ENCODE peak calls at places on chromosomes 2 and 18, in ten cellular contexts. One of them, this sample, is unnamed.

GRCh38 chr2:232211743-232212686 is 166.5 kb upstream of the ALPP start:
- DNase-seq in H7: no peak
- DNase-seq in GM13976: no peak
- DNase-seq in iris pigment epithelial cell: no peak
- DNase-seq in activated CD4-positive, alpha-beta T cell treated with anti-CD3 and anti-CD28 coated beads, Interleukin-2, amount 10 ng/mL, durations not matched to agents 7 days and 5 days: no peak
- DNase-seq in NCI-H146: peak
- DNase-seq in posterior cingulate gyrus: no peak
- DNase-seq in amniotic stem cell: no peak
- DNase-seq in T-helper 9 cell: no peak
- DNase-seq in Panc1: no peak
- DNase-seq in this sample: no peak

GRCh38 chr2:241673797-241674725 is 12.6 kb downstream of the DTYMK start:
- DNase-seq in H7: peak
- DNase-seq in Panc1: no peak
- DNase-seq in amniotic stem cell: no peak
- DNase-seq in GM13976: peak
- DNase-seq in posterior cingulate gyrus: peak
- DNase-seq in T-helper 9 cell: no peak
- DNase-seq in activated CD4-positive, alpha-beta T cell treated with anti-CD3 and anti-CD28 coated beads, Interleukin-2, amount 10 ng/mL, durations not matched to agents 7 days and 5 days: no peak
- DNase-seq in iris pigment epithelial cell: no peak
- DNase-seq in NCI-H146: peak
- DNase-seq in this sample: no peak

GRCh38 chr2:25131567-25132295 is 36.6 kb downstream of the POMC start:
- DNase-seq in iris pigment epithelial cell: peak
- DNase-seq in GM13976: peak
- DNase-seq in activated CD4-positive, alpha-beta T cell treated with anti-CD3 and anti-CD28 coated beads, Interleukin-2, amount 10 ng/mL, durations not matched to agents 7 days and 5 days: peak
- DNase-seq in H7: peak
- DNase-seq in NCI-H146: no peak
- DNase-seq in amniotic stem cell: no peak
- DNase-seq in posterior cingulate gyrus: peak
- DNase-seq in T-helper 9 cell: no peak
- DNase-seq in Panc1: no peak
- DNase-seq in this sample: no peak

GRCh38 chr2:31234690-31235503 is 945 bp downstream of the EHD3 start:
- DNase-seq in T-helper 9 cell: no peak
- DNase-seq in amniotic stem cell: no peak
- DNase-seq in GM13976: no peak
- DNase-seq in NCI-H146: no peak
- DNase-seq in Panc1: no peak
- DNase-seq in activated CD4-positive, alpha-beta T cell treated with anti-CD3 and anti-CD28 coated beads, Interleukin-2, amount 10 ng/mL, durations not matched to agents 7 days and 5 days: no peak
- DNase-seq in iris pigment epithelial cell: no peak
- DNase-seq in H7: no peak
- DNase-seq in posterior cingulate gyrus: no peak
- DNase-seq in this sample: no peak

GRCh38 chr2:172373076-172373475 is 54.3 kb upstream of the ITGA6 start:
- DNase-seq in GM13976: no peak
- DNase-seq in NCI-H146: no peak
- DNase-seq in H7: no peak
- DNase-seq in iris pigment epithelial cell: no peak
- DNase-seq in Panc1: no peak
- DNase-seq in posterior cingulate gyrus: no peak
- DNase-seq in T-helper 9 cell: no peak
- DNase-seq in activated CD4-positive, alpha-beta T cell treated with anti-CD3 and anti-CD28 coated beads, Interleukin-2, amount 10 ng/mL, durations not matched to agents 7 days and 5 days: no peak
- DNase-seq in amniotic stem cell: no peak
- DNase-seq in this sample: no peak

GRCh38 chr18:10421859-10422258 is 32.6 kb upstream of the APCDD1 start:
- DNase-seq in activated CD4-positive, alpha-beta T cell treated with anti-CD3 and anti-CD28 coated beads, Interleukin-2, amount 10 ng/mL, durations not matched to agents 7 days and 5 days: no peak
- DNase-seq in Panc1: no peak
- DNase-seq in NCI-H146: no peak
- DNase-seq in posterior cingulate gyrus: no peak
- DNase-seq in H7: no peak
- DNase-seq in T-helper 9 cell: no peak
- DNase-seq in GM13976: no peak
- DNase-seq in iris pigment epithelial cell: peak
- DNase-seq in amniotic stem cell: no peak
- DNase-seq in this sample: no peak

GRCh38 chr2:179817181-179817841 is 44.1 kb downstream of the ZNF385B start:
- DNase-seq in GM13976: no peak
- DNase-seq in H7: no peak
- DNase-seq in iris pigment epithelial cell: peak
- DNase-seq in activated CD4-positive, alpha-beta T cell treated with anti-CD3 and anti-CD28 coated beads, Interleukin-2, amount 10 ng/mL, durations not matched to agents 7 days and 5 days: no peak
- DNase-seq in amniotic stem cell: no peak
- DNase-seq in NCI-H146: no peak
- DNase-seq in T-helper 9 cell: no peak
- DNase-seq in Panc1: no peak
- DNase-seq in posterior cingulate gyrus: no peak
- DNase-seq in this sample: no peak

GRCh38 chr2:9310390-9310789 is 103.8 kb downstream of the ASAP2 start:
- DNase-seq in H7: no peak
- DNase-seq in activated CD4-positive, alpha-beta T cell treated with anti-CD3 and anti-CD28 coated beads, Interleukin-2, amount 10 ng/mL, durations not matched to agents 7 days and 5 days: no peak
- DNase-seq in amniotic stem cell: peak
- DNase-seq in GM13976: no peak
- DNase-seq in posterior cingulate gyrus: peak
- DNase-seq in iris pigment epithelial cell: peak
- DNase-seq in T-helper 9 cell: no peak
- DNase-seq in NCI-H146: no peak
- DNase-seq in Panc1: peak
- DNase-seq in this sample: peak

GRCh38 chr2:222899413-222900181 is 38.8 kb downstream of the ACSL3 start:
- DNase-seq in Panc1: no peak
- DNase-seq in NCI-H146: no peak
- DNase-seq in iris pigment epithelial cell: no peak
- DNase-seq in GM13976: no peak
- DNase-seq in amniotic stem cell: no peak
- DNase-seq in H7: no peak
- DNase-seq in activated CD4-positive, alpha-beta T cell treated with anti-CD3 and anti-CD28 coated beads, Interleukin-2, amount 10 ng/mL, durations not matched to agents 7 days and 5 days: no peak
- DNase-seq in T-helper 9 cell: no peak
- DNase-seq in posterior cingulate gyrus: peak
- DNase-seq in this sample: no peak

GRCh38 chr2:241948901-241949735 is 79.6 kb downstream of the RTP5 start:
- DNase-seq in T-helper 9 cell: no peak
- DNase-seq in activated CD4-positive, alpha-beta T cell treated with anti-CD3 and anti-CD28 coated beads, Interleukin-2, amount 10 ng/mL, durations not matched to agents 7 days and 5 days: no peak
- DNase-seq in iris pigment epithelial cell: no peak
- DNase-seq in H7: peak
- DNase-seq in GM13976: no peak
- DNase-seq in Panc1: no peak
- DNase-seq in amniotic stem cell: no peak
- DNase-seq in posterior cingulate gyrus: no peak
- DNase-seq in NCI-H146: no peak
- DNase-seq in this sample: no peak

GRCh38 chr2:186309901-186310300 is 176.2 kb upstream of the ZC3H15 start:
- DNase-seq in activated CD4-positive, alpha-beta T cell treated with anti-CD3 and anti-CD28 coated beads, Interleukin-2, amount 10 ng/mL, durations not matched to agents 7 days and 5 days: no peak
- DNase-seq in NCI-H146: no peak
- DNase-seq in iris pigment epithelial cell: peak
- DNase-seq in Panc1: no peak
- DNase-seq in H7: no peak
- DNase-seq in amniotic stem cell: no peak
- DNase-seq in posterior cingulate gyrus: no peak
- DNase-seq in T-helper 9 cell: no peak
- DNase-seq in GM13976: no peak
- DNase-seq in this sample: no peak

GRCh38 chr18:21538230-21538629 is 62.3 kb downstream of the ESCO1 start:
- DNase-seq in activated CD4-positive, alpha-beta T cell treated with anti-CD3 and anti-CD28 coated beads, Interleukin-2, amount 10 ng/mL, durations not matched to agents 7 days and 5 days: no peak
- DNase-seq in amniotic stem cell: no peak
- DNase-seq in H7: no peak
- DNase-seq in iris pigment epithelial cell: peak
- DNase-seq in posterior cingulate gyrus: no peak
- DNase-seq in Panc1: no peak
- DNase-seq in GM13976: no peak
- DNase-seq in T-helper 9 cell: no peak
- DNase-seq in NCI-H146: no peak
- DNase-seq in this sample: no peak

GRCh38 chr2:71610671-71611070 is 157.3 kb downstream of the DYSF start:
- DNase-seq in iris pigment epithelial cell: no peak
- DNase-seq in Panc1: no peak
- DNase-seq in H7: peak
- DNase-seq in amniotic stem cell: no peak
- DNase-seq in NCI-H146: no peak
- DNase-seq in activated CD4-positive, alpha-beta T cell treated with anti-CD3 and anti-CD28 coated beads, Interleukin-2, amount 10 ng/mL, durations not matched to agents 7 days and 5 days: no peak
- DNase-seq in T-helper 9 cell: no peak
- DNase-seq in GM13976: no peak
- DNase-seq in posterior cingulate gyrus: peak
- DNase-seq in this sample: no peak

This sample was measured in AG09319.